ENCODE peak calls at places on chromosomes 5 and 9, in seven cellular contexts. J is coronary artery; I is hepatocyte; B is A549; E is CD8-positive, alpha-beta memory T cell; S is mammary epithelial cell; Z is adrenal gland. W is an unnamed sample.

GRCh38 chr9:133113928-133114351 is 7.1 kb downstream of the RALGDS start:
- DNase-seq in E (no peak), S (no peak), I (peak; percentile 68), B (no peak), J (no peak), Z (peak; percentile 82), W (no peak)

GRCh38 chr5:172445866-172446265 is 8.5 kb downstream of the SH3PXD2B start:
- DNase-seq in Z (peak; percentile 65), S (no peak), I (no peak), J (no peak), E (no peak), B (no peak), W (no peak)

GRCh38 chr5:145680169-145680568 is 155.0 kb downstream of the PRELID2 start:
- DNase-seq in J (no peak), I (no peak), B (no peak), S (no peak), E (no peak), Z (no peak), W (no peak)

GRCh38 chr9:106962615-106963363 is 99.8 kb downstream of the ZNF462 start:
- DNase-seq in I (no peak), Z (peak; percentile 67), S (no peak), J (no peak), E (no peak), B (no peak), W (no peak)

GRCh38 chr9:121289554-121290370 is 21.8 kb downstream of the GSN start:
- DNase-seq in J (no peak), I (no peak), S (no peak), Z (no peak), E (no peak), B (no peak), W (no peak)

GRCh38 chr5:59246470-59247250 is 646.9 kb downstream of the PDE4D start:
- DNase-seq in Z (no peak), S (peak; percentile 53), B (peak; percentile 60), E (no peak), I (no peak), J (no peak), W (peak; percentile 55)

GRCh38 chr5:127746756-127747155 is 43.6 kb downstream of the CCDC192 start:
- DNase-seq in Z (no peak), B (peak; percentile 29), I (no peak), S (no peak), E (no peak), J (no peak), W (no peak)

GRCh38 chr5:78804995-78805394 is 156.4 kb upstream of the LHFPL2 start:
- DNase-seq in S (no peak), I (no peak), Z (no peak), E (no peak), J (no peak), B (no peak), W (no peak)

GRCh38 chr5:97528941-97529340 is 345.9 kb upstream of the RIOK2 start:
- DNase-seq in J (no peak), E (no peak), S (no peak), I (no peak), Z (no peak), B (no peak), W (no peak)

GRCh38 chr9:120935383-120935857 is 8.8 kb upstream of the TRAF1 start:
- DNase-seq in E (no peak), Z (peak; percentile 100), I (peak; percentile 88), S (peak; percentile 99), B (peak; percentile 89), J (peak; percentile 99), W (peak; percentile 94)

GRCh38 chr5:45225571-45226031 is 416.9 kb downstream of the MRPS30 start:
- DNase-seq in I (no peak), Z (no peak), E (no peak), J (no peak), B (no peak), S (no peak), W (no peak)

GRCh38 chr9:74245871-74246552 is 251.1 kb upstream of the RORB start:
- DNase-seq in Z (no peak), E (peak; percentile 1), S (no peak), I (no peak), B (no peak), J (no peak), W (no peak)

GRCh38 chr9:135370411-135371375 is 108.9 kb upstream of the PPP1R26 start:
- DNase-seq in B (no peak), S (peak; percentile 31), J (no peak), I (no peak), E (no peak), Z (no peak), W (no peak)

GRCh38 chr5:60447488-60447920 is 252.5 kb downstream of the DEPDC1B start:
- DNase-seq in J (no peak), I (peak; percentile 4), B (peak; percentile 65), S (no peak), E (no peak), Z (no peak), W (no peak)

GRCh38 chr5:100600289-100600994 is 65.3 kb downstream of the FAM174A start:
- DNase-seq in J (no peak), I (no peak), Z (no peak), E (no peak), B (no peak), S (no peak), W (no peak)

GRCh38 chr9:126860077-126860756 is at the start of gene ZBTB34:
- DNase-seq in B (peak; percentile 53), J (peak; percentile 83), S (peak; percentile 47), E (peak; percentile 69), Z (peak; percentile 67), I (peak; percentile 87), W (no peak)

GRCh38 chr5:134590992-134591659 is 41.5 kb downstream of the SAR1B start:
- DNase-seq in I (peak; percentile 80), S (peak; percentile 73), Z (no peak), B (no peak), J (no peak), E (no peak), W (peak; percentile 46)

GRCh38 chr5:134595458-134595838 is 37.2 kb downstream of the SAR1B start:
- DNase-seq in Z (no peak), B (no peak), I (no peak), J (no peak), S (no peak), E (no peak), W (no peak)

GRCh38 chr5:134594336-134594735 is 38.3 kb downstream of the SAR1B start:
- DNase-seq in I (no peak), Z (peak; percentile 62), B (no peak), J (no peak), E (no peak), S (no peak), W (no peak)

GRCh38 chr5:134594797-134595457 is 37.7 kb downstream of the SAR1B start:
- DNase-seq in I (no peak), J (no peak), E (no peak), S (no peak), Z (no peak), B (no peak), W (no peak)

DNA sequence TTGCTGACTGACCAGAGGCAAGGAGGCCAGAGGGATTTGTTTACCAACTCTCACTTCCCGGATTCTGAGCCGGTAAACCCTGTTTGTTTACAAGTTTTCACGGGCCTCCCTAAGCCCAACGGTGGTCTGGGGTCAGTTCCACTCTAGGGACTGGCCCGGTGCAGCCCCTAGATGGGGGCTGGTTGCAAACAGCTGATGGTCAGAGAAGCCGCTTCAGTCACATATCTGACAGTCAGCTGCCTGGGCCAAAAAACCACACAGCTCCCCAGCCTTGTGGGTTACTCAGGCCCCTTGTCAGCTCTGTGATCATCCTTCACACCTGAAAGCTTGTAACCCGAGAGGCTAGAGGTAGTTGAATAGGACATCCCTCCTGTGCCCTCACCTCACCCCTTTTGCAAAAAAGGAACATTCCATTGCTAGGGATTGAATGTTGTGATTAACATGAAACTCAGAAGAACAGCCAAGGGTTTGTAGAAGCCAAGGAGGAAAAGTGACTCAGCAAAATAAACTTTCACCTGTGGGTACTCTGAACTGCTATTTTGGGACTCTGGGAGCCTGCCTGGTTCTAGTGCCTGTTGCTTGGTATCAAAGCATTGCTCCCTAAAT is 40.4 kb downstream of the SAR1B start:
- DNase-seq in B (no peak), I (no peak), J (no peak), Z (no peak), S (peak; percentile 86), E (no peak), W (no peak)
- H3K27ac ChIP-seq in B (peak overlapping the region; percentile 46), I (no peak overlapping the region), J (no peak overlapping the region), Z (no peak overlapping the region), S (no peak overlapping the region), E (no peak overlapping the region), W (peak overlapping the region; percentile 17)

GRCh38 chr5:55517804-55518203 is 17.0 kb downstream of the PLPP1 start:
- DNase-seq in E (no peak), B (no peak), S (no peak), I (no peak), J (no peak), Z (no peak), W (no peak)
- H3K27ac ChIP-seq in E (no peak overlapping the region), B (no peak overlapping the region), S (no peak overlapping the region), I (peak overlapping the region; percentile 69), J (no peak overlapping the region), Z (no peak overlapping the region), W (no peak overlapping the region)

DNA sequence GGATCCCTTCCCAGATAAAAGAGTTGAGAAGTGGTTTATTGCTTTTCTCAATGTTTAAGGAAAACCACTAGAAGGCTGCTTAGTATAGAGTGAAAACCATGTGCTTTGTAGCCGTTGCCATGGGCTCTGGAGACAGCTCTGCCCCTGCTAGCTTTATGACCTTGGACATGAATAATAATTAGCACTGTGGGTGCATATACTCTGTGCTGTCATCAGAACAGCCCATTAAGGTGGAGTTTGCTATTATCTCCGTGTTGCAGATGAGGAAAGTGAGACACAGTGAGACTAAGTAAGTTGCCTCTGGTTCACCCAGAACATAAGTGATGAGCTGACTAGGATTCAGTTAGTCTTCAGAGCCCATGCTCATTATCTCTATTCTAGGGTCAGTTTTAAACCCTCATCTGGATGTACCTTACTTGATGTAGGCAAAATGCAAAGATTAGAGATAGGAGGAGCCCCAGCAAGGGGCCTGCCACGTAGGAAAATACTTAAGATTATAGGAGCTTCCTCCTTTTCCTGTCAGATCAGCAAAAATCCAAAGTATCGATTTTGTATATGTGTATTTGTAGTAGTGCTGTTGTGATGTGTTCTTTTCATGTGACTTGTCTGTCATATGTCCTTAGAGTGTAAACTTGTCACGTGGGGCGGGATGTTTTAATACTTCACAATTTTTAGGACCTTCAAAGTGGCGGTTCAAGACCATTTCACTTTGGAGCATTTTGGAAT is 102.5 kb downstream of the TLE4 start:
- DNase-seq in I (no peak), S (no peak), B (no peak), E (no peak), J (no peak), Z (no peak), W (no peak)
- H3K27ac ChIP-seq in I (no peak overlapping the region), S (no peak overlapping the region), B (no peak overlapping the region), E (no peak overlapping the region), J (no peak overlapping the region), Z (no peak overlapping the region), W (no peak overlapping the region)

GRCh38 chr9:108477538-108478006 is 378.2 kb downstream of the ACTL7B start:
- DNase-seq in B (peak; percentile 82), E (no peak), Z (no peak), I (peak; percentile 43), S (peak; percentile 78), J (no peak), W (peak; percentile 89)
- H3K27ac ChIP-seq in B (peak overlapping the region; percentile 52), E (no peak overlapping the region), Z (no peak overlapping the region), I (peak overlapping the region; percentile 76), S (peak overlapping the region; percentile 95), J (no peak overlapping the region), W (peak overlapping the region; percentile 89)